ENCODE peak calls at places on chromosomes 7 and 10, in six cellular contexts. Y, T, Z, I, U and F are unnamed samples.

GRCh38 chr7:66880009-66880554 is 40.9 kb upstream of the TMEM248 start:
- DNase-seq in T (no peak), I (no peak), Y (no peak), U (no peak), Z (no peak), F (no peak)

GRCh38 chr10:34575882-34576281 is 239.2 kb downstream of the PARD3 start:
- DNase-seq in Z (no peak), T (no peak), Y (no peak), U (no peak), I (no peak), F (no peak)

GRCh38 chr7:7761340-7761973 is 43.0 kb upstream of the RPA3 start:
- DNase-seq in I (no peak), Z (no peak), U (no peak), T (no peak), Y (no peak), F (no peak)

GRCh38 chr10:95791425-95791979 is 35.5 kb downstream of the ENTPD1 start:
- DNase-seq in I (no peak), Y (no peak), U (no peak), T (no peak), Z (no peak), F (no peak)

GRCh38 chr7:151076863-151077704 is 3.5 kb downstream of the FASTK start:
- DNase-seq in I (no peak), Y (no peak), T (no peak), U (no peak), Z (peak), F (no peak)

GRCh38 chr10:122435212-122435827 is 19.1 kb upstream of the ARMS2 start:
- DNase-seq in Z (no peak), I (no peak), T (no peak), Y (no peak), U (no peak), F (no peak)

GRCh38 chr7:148835854-148836253 is 48.2 kb downstream of the EZH2 start:
- DNase-seq in Z (no peak), I (no peak), U (no peak), T (no peak), Y (no peak), F (no peak)

GRCh38 chr7:80659120-80660055 is 20.9 kb downstream of the CD36 start:
- DNase-seq in I (no peak), T (no peak), U (no peak), Z (no peak), Y (no peak), F (no peak)

GRCh38 chr7:111529507-111530355 is 32.6 kb downstream of the IMMP2L start:
- DNase-seq in Y (no peak), U (no peak), Z (no peak), I (no peak), T (no peak), F (no peak)

GRCh38 chr7:103532955-103533354 is 86.9 kb upstream of the SLC26A5 start:
- DNase-seq in Z (no peak), I (no peak), Y (no peak), T (no peak), U (no peak), F (no peak)

GRCh38 chr10:72935358-72935757 is 19.2 kb downstream of the PLA2G12B start:
- DNase-seq in Z (no peak), U (no peak), T (no peak), I (no peak), Y (no peak), F (no peak)

GRCh38 chr10:90319188-90319914 is 538.5 kb downstream of the HTR7 start:
- DNase-seq in T (no peak), U (peak), Y (no peak), Z (no peak), I (no peak), F (no peak)

GRCh38 chr10:33461295-33461640 is 126.8 kb upstream of the NRP1 start:
- DNase-seq in I (no peak), U (no peak), T (no peak), Y (no peak), Z (no peak), F (no peak)

GRCh38 chr10:131571845-131572244 is 260.3 kb upstream of the TCERG1L start:
- DNase-seq in Z (peak), U (no peak), I (no peak), Y (no peak), T (no peak), F (no peak)

GRCh38 chr7:32890553-32891045 is 961 bp downstream of the KBTBD2 start:
- DNase-seq in T (no peak), U (no peak), Z (no peak), I (peak), Y (no peak), F (peak)

GRCh38 chr10:71868192-71868697 is 17.2 kb upstream of the PSAP start:
- DNase-seq in Y (peak), I (no peak), Z (no peak), U (no peak), T (peak), F (peak)

GRCh38 chr7:66542528-66543373 is 85.9 kb upstream of the KCTD7 start:
- DNase-seq in T (no peak), I (no peak), Y (no peak), Z (no peak), U (no peak), F (no peak)

GRCh38 chr10:28912017-28912783 is 234.9 kb downstream of the BAMBI start:
- DNase-seq in Y (no peak), T (no peak), U (no peak), Z (no peak), I (no peak), F (no peak)

GRCh38 chr10:28913436-28913835 is 236.1 kb downstream of the BAMBI start:
- DNase-seq in U (no peak), Y (no peak), I (no peak), T (no peak), Z (no peak), F (no peak)

GRCh38 chr10:28913850-28914249 is 236.5 kb downstream of the BAMBI start:
- DNase-seq in Y (no peak), U (peak), T (no peak), Z (no peak), I (no peak), F (no peak)

GRCh38 chr10:28909875-28910274 is 232.6 kb downstream of the BAMBI start:
- DNase-seq in I (no peak), Y (no peak), U (no peak), Z (no peak), T (no peak), F (no peak)

DNA sequence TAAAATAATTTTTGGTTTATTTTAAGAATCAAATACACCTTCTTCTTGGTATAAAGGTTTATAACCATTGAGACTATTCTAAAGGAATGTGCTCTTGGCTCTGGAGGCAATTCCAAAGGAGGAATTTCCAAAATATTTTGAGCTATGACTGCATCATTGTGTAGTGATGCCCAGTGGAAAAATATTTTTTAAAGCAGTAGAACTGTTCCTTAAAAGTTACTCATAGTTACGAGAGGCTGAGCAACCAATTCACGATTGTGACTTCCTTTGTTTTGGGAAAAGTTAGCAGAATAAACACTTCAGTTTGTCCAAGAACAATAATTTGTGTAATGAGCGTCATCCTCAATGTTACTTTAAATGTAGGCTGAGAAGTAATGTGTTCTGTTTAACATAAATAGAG is 233.6 kb downstream of the BAMBI start:
- DNase-seq in Y (no peak), U (no peak), Z (no peak), I (no peak), T (no peak), F (no peak)
- H3K27ac ChIP-seq in Y (no peak), U (no peak), Z (no peak), I (no peak), T (no peak), F (no peak)

GRCh38 chr10:100788027-100788900 is 42.9 kb downstream of the PAX2 start:
- DNase-seq in I (no peak), T (no peak), Z (no peak), Y (no peak), U (no peak), F (no peak)
- TF ChIP-seq CTCF in I (no peak), T (no peak), Z (no peak), Y (no peak), U (no peak), F (no peak)

GRCh38 chr10:99914236-99914635 is 95.5 kb downstream of the DNMBP start:
- DNase-seq in I (no peak), T (no peak), Y (no peak), U (no peak), Z (no peak), F (no peak)

GRCh38 chr10:99916776-99917175 is 93.0 kb downstream of the DNMBP start:
- DNase-seq in U (no peak), I (no peak), T (no peak), Z (no peak), Y (no peak), F (no peak)

GRCh38 chr10:99912057-99912456 is 97.7 kb downstream of the DNMBP start:
- DNase-seq in Y (no peak), U (no peak), Z (no peak), T (no peak), I (no peak), F (no peak)

GRCh38 chr10:99915414-99915813 is 94.3 kb downstream of the DNMBP start:
- DNase-seq in Y (no peak), T (no peak), U (no peak), I (no peak), Z (no peak), F (no peak)

DNA sequence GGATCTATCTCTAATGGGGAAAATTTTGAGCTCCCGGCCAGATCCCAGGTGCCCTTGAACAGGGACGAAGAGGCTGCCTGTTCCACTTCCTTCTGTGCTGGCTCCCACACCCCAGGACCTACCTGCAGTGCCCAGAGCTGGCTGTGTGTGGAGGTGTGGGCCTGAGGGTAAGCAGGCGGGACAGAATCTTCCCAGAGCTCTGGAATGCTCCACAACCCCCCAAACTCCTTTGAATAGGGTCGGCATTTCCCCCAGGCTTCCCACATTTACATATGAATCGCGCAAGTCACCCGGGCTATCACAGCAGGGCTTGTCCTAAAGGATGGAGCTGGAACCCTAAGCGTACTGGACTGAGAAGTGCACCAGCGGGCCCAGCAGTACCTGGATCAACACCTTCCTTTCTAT is 95.9 kb downstream of the DNMBP start:
- DNase-seq in I (no peak), Z (peak), Y (no peak), U (no peak), T (no peak), F (no peak)
- H3K4me3 ChIP-seq in I (no peak), Z (peak), Y (peak), U (no peak), T (no peak), F (peak)

DNA sequence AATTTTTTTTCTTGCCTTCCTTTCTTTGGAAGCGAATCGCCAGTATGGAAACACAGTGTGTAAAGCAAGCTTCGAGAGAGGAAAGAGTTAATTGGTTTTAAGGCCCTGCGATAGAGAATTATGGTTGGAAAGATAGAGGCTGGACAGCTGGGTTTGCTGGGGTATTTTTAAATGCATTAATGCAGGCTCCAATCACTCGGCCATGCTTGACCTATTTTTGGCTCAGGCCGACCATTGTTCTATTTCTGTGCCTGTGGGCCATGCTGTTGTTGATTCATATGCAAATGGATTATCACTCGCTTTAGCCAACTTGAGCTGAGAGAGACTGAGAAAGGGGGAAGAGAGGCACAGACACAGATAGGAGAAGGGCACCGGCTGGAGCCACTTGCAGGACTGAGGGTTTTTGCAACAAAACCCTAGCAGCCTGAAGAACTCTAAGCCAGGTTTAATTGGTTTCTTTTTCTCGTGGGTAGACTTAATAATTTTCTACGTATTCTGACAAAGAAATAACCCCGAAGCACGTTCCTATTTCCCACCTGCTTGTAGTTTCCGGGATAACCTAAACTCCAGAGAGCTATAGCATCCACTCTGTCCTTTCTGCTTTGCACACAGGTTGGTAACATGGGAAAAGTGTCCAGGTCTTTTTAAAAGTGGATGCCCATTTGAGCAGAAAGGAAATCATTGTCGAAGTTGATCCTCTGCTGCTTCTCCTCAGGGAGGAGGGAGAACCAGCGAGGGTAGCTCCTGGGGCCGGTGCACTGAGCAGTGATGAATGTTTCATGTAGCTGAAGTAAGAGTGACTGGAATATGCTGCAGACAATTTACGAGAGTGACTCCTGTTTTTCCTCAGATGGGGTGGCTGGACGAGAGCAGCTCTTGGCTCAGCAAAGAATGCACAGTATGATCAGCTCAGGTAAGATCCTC is at the start of gene HDAC9:
- DNase-seq in U (no peak), Z (no peak), Y (peak), T (no peak), I (peak), F (no peak)
- H3K27ac ChIP-seq in U (no peak), Z (peak), Y (peak), T (peak), I (peak), F (peak)

DNA sequence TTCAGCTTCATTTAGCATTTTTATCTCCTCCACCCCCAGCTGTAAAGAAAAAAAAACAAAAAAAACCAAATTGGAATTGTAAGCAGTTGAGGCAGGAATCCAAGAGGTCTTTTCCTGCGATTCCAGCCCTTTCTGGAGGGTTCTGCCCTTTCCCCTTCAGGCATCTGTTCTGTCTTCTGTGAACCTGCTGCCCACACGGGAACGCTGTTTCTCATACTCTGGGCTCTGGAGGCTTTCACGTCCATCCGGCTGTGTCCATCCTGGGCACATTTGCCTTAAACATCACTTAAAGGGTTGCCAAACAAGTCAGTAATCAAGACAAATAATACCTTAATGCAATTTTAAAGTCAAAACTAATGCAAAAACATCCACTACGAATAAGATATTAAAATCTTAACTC is 302.8 kb upstream of the PITRM1 start:
- DNase-seq in Y (no peak), U (no peak), I (no peak), T (no peak), Z (no peak), F (no peak)
- TF ChIP-seq CTCF in Y (no peak), U (no peak), I (no peak), T (no peak), Z (no peak), F (no peak)

DNA sequence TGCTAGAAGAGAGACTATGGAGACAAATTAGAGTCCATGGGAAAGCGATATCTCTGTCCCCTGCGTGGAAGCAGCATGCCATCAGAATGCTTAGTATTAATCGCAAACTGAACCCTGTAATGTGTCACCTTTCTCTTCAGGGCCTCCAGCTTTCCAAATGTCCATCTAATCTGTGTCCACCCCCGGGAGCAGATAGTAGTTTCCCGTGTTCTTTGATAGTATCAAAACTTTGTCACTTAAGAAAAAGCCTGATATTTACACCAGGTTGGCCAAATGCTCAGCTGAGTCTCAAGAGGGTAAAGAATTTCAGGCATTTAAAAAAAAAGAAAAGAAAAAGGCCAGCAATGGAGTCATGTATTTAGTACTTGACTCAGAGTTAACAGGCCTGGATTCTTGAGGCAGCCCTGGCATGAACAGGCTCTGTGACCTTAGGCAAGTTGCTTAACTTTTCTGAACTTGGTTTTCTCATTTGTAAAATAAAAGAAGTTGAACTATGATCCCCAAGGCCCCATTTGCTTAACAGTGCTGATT is 10.4 kb upstream of the GSAP start:
- DNase-seq in I (no peak), U (no peak), Y (no peak), T (no peak), Z (no peak), F (no peak)
- H3K4me3 ChIP-seq in I (no peak), U (no peak), Y (peak), T (peak), Z (peak), F (no peak)

GRCh38 chr10:100886544-100886943 is 26.2 kb upstream of the SLF2 start:
- DNase-seq in U (no peak), Y (no peak), Z (no peak), I (no peak), T (no peak), F (no peak)
- H3K27ac ChIP-seq in U (peak), Y (peak), Z (no peak), I (peak), T (no peak), F (no peak)

DNA sequence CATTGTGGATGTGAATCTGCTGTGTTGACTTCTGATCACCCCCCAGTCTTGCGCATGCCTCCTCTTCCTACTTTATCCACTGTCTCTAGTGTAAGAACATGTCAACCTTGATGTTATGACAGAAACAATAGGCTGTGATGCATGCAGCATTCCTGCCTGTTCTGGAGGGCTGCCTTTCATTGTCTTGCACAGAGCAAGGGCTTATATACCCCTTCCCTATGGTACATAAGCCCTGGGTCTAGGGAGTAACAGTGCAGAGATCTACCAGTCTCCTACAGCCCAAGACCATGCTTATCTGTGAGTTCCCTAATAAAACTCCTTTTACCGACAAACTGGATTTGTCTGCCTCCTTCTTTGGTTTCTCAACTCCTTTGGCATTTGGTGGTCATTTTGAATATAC is 177.0 kb upstream of the STK17A start:
- DNase-seq in T (no peak), Z (no peak), Y (no peak), U (no peak), I (no peak), F (no peak)
- TF ChIP-seq CTCF in T (no peak), Z (no peak), Y (no peak), U (no peak), I (no peak), F (no peak)

DNA sequence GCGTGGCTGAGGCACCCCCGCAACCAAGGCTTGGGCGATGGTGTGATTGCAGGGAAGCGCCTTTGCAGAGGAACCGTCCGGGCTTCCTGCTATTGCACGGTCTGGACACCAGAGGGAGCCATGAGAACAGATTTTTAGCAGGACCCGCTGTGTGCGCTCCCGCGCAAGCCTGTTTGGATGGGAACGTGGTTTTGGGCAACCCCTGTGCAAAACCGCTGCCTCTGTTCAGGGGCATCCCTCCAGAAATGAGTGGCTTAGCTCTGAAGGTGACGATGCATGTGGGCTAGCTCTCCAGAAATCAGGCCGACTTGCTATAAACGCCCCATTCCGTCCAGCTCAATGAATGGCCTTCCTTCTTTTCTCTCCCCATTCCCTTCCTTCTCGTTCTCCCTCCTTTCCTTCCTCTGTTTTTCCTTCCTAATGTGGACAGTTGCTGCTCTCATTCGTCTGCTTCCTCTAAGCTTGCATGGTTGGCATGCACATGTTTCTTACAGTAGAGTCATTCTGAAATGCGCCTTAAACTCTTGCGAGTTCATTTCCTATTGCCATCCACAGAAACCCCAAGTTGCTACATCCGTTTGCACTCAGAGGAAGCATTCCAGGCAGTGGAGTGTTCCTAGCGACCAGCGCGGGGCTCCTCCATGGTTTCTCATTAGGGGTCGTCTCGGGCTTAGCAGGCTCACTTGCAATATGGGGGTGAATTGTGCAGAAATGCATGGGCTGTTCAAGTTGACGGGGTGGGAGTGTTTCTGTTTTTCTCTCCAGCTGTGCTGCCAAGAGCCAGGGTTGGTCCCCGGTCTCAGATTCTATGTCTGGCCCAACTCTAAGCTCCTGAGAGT is 302.5 kb upstream of the GALNT17 start:
- DNase-seq in Z (peak), U (no peak), I (peak), Y (peak), T (peak), F (peak)
- H3K4me3 ChIP-seq in Z (peak), U (no peak), I (no peak), Y (peak), T (no peak), F (peak)